ENCODE peak calls at places on chromosomes 4 and X, in four cellular contexts. One of them, this sample, is unnamed.

GRCh38 chr4:109026588-109026987 is 263.7 kb upstream of the ETNPPL start:
- DNase-seq in MCF 10A: no peak
- DNase-seq in WTC11: no peak
- DNase-seq in fibroblast of the aortic adventitia: no peak
- DNase-seq in this sample: no peak

GRCh38 chrX:136950206-136950605 is 69.7 kb upstream of the RBMX start:
- DNase-seq in MCF 10A: no peak
- DNase-seq in WTC11: no peak
- DNase-seq in fibroblast of the aortic adventitia: no peak
- DNase-seq in this sample: no peak

GRCh38 chr4:121182296-121182695 is 18.2 kb upstream of the TNIP3 start:
- DNase-seq in MCF 10A: no peak
- DNase-seq in WTC11: no peak
- DNase-seq in fibroblast of the aortic adventitia: peak
- DNase-seq in this sample: no peak

GRCh38 chr4:169254546-169254983 is 16.2 kb downstream of the SH3RF1 start:
- DNase-seq in MCF 10A: peak
- DNase-seq in WTC11: no peak
- DNase-seq in fibroblast of the aortic adventitia: peak
- DNase-seq in this sample: no peak

GRCh38 chrX:39895228-39896110 is 202.3 kb downstream of the BCOR start:
- DNase-seq in MCF 10A: peak
- DNase-seq in WTC11: no peak
- DNase-seq in fibroblast of the aortic adventitia: no peak
- DNase-seq in this sample: no peak

GRCh38 chr4:105352826-105353225 is 121.0 kb downstream of the PPA2 start:
- DNase-seq in MCF 10A: no peak
- DNase-seq in WTC11: no peak
- DNase-seq in fibroblast of the aortic adventitia: no peak
- DNase-seq in this sample: no peak

GRCh38 chrX:9627827-9628406 is 137.7 kb downstream of the GPR143 start:
- DNase-seq in MCF 10A: no peak
- DNase-seq in WTC11: no peak
- DNase-seq in fibroblast of the aortic adventitia: peak
- DNase-seq in this sample: no peak

GRCh38 chrX:73401591-73402266 is 45.1 kb upstream of the CDX4 start:
- DNase-seq in MCF 10A: no peak
- DNase-seq in WTC11: peak
- DNase-seq in fibroblast of the aortic adventitia: no peak
- DNase-seq in this sample: peak

GRCh38 chrX:78106651-78106986 is 2.6 kb downstream of the PGK1 start:
- DNase-seq in MCF 10A: no peak
- DNase-seq in WTC11: no peak
- DNase-seq in fibroblast of the aortic adventitia: no peak
- DNase-seq in this sample: no peak

GRCh38 chr4:181213562-181213961 is 1029.6 kb upstream of the TENM3 start:
- DNase-seq in MCF 10A: no peak
- DNase-seq in WTC11: no peak
- DNase-seq in fibroblast of the aortic adventitia: no peak
- DNase-seq in this sample: no peak

GRCh38 chr4:174314274-174314673 is 30.6 kb downstream of the CEP44 start:
- DNase-seq in MCF 10A: no peak
- DNase-seq in WTC11: no peak
- DNase-seq in fibroblast of the aortic adventitia: no peak
- DNase-seq in this sample: no peak

GRCh38 chr4:89111833-89112563 is 665 bp downstream of the TIGD2 start:
- DNase-seq in MCF 10A: peak
- DNase-seq in WTC11: no peak
- DNase-seq in fibroblast of the aortic adventitia: peak
- DNase-seq in this sample: no peak

GRCh38 chr4:30330894-30331652 is 389.1 kb upstream of the PCDH7 start:
- DNase-seq in MCF 10A: no peak
- DNase-seq in WTC11: no peak
- DNase-seq in fibroblast of the aortic adventitia: no peak
- DNase-seq in this sample: no peak

GRCh38 chr4:151409470-151410313 is 716 bp downstream of the FHIP1A start:
- DNase-seq in MCF 10A: peak
- DNase-seq in WTC11: peak
- DNase-seq in fibroblast of the aortic adventitia: no peak
- DNase-seq in this sample: peak

GRCh38 chr4:110075083-110075738 is 123.2 kb downstream of the ELOVL6 start:
- DNase-seq in MCF 10A: no peak
- DNase-seq in WTC11: no peak
- DNase-seq in fibroblast of the aortic adventitia: no peak
- DNase-seq in this sample: no peak

GRCh38 chr4:100289530-100289888 is 99.2 kb upstream of the DDIT4L start:
- DNase-seq in MCF 10A: no peak
- DNase-seq in WTC11: no peak
- DNase-seq in fibroblast of the aortic adventitia: peak
- DNase-seq in this sample: no peak

GRCh38 chrX:39263946-39264483 is 462.8 kb downstream of the MID1IP1 start:
- DNase-seq in MCF 10A: no peak
- DNase-seq in WTC11: no peak
- DNase-seq in fibroblast of the aortic adventitia: no peak
- DNase-seq in this sample: no peak

GRCh38 chr4:7041851-7042696 is 1.1 kb upstream of the TADA2B start:
- DNase-seq in MCF 10A: no peak
- DNase-seq in WTC11: peak
- DNase-seq in fibroblast of the aortic adventitia: peak
- DNase-seq in this sample: peak

GRCh38 chr4:11698033-11698432 is 269.3 kb upstream of the HS3ST1 start:
- DNase-seq in MCF 10A: peak
- DNase-seq in WTC11: no peak
- DNase-seq in fibroblast of the aortic adventitia: peak
- DNase-seq in this sample: no peak

GRCh38 chr4:8214091-8214490 is 15.0 kb downstream of the SH3TC1 start:
- DNase-seq in MCF 10A: no peak
- DNase-seq in WTC11: no peak
- DNase-seq in fibroblast of the aortic adventitia: no peak
- DNase-seq in this sample: no peak

GRCh38 chrX:12819231-12819630 is 28.0 kb downstream of the PRPS2 start:
- DNase-seq in MCF 10A: peak
- DNase-seq in WTC11: no peak
- DNase-seq in fibroblast of the aortic adventitia: peak
- DNase-seq in this sample: no peak

GRCh38 chr4:186617921-186618320 is 62.6 kb upstream of the MTNR1A start:
- DNase-seq in MCF 10A: no peak
- DNase-seq in WTC11: no peak
- DNase-seq in fibroblast of the aortic adventitia: no peak
- DNase-seq in this sample: no peak

GRCh38 chrX:2819345-2820130 is 9.2 kb upstream of the GYG2 start:
- DNase-seq in MCF 10A: peak
- DNase-seq in WTC11: no peak
- DNase-seq in fibroblast of the aortic adventitia: peak
- DNase-seq in this sample: no peak

DNA sequence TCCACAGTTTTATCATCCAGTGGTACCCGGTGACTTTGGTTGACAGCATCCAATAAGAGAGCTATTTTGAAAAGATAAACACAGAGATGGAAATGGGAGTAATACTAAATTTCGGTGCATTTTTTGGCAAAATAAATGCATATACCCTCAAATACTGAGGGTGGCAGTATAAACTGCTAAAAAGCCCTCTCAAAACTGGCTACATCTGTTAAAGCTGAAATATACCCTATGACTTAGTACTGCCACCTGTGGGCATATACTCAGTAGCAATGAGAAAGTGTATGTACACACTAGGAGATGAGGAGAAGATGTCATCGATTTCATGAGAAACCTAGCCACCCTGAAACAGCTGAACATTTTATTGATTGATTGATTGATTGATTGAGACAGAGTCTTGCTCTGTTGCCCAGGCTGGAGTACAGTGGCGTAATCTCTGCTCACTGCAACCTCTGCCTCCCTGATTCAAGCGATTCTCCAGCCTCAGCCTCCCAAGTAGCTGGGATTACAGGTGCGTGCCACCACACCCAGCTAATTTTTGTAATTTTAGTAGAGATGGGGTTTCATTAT is 12.2 kb upstream of the TMEM128 start:
- DNase-seq in MCF 10A: peak
- DNase-seq in WTC11: no peak
- DNase-seq in fibroblast of the aortic adventitia: peak
- DNase-seq in this sample: no peak
- TF ChIP-seq CTCF in MCF 10A: peak
- TF ChIP-seq CTCF in WTC11: no peak
- TF ChIP-seq CTCF in fibroblast of the aortic adventitia: peak
- TF ChIP-seq CTCF in this sample: peak

GRCh38 chrX:108304210-108304609 is 134.0 kb downstream of the COL4A6 start:
- DNase-seq in MCF 10A: peak
- DNase-seq in WTC11: no peak
- DNase-seq in fibroblast of the aortic adventitia: peak
- DNase-seq in this sample: no peak
- TF ChIP-seq CTCF in MCF 10A: peak
- TF ChIP-seq CTCF in WTC11: no peak
- TF ChIP-seq CTCF in fibroblast of the aortic adventitia: peak
- TF ChIP-seq CTCF in this sample: peak

GRCh38 chr4:155769092-155769491 is 10.3 kb downstream of the GUCY1B1 start:
- DNase-seq in MCF 10A: no peak
- DNase-seq in WTC11: no peak
- DNase-seq in fibroblast of the aortic adventitia: no peak
- DNase-seq in this sample: no peak

GRCh38 chr4:155774033-155774432 is 15.2 kb downstream of the GUCY1B1 start:
- DNase-seq in MCF 10A: no peak
- DNase-seq in WTC11: no peak
- DNase-seq in fibroblast of the aortic adventitia: no peak
- DNase-seq in this sample: no peak

GRCh38 chr4:155777971-155778710 is 19.3 kb downstream of the GUCY1B1 start:
- DNase-seq in MCF 10A: no peak
- DNase-seq in WTC11: no peak
- DNase-seq in fibroblast of the aortic adventitia: peak
- DNase-seq in this sample: no peak

GRCh38 chr4:155772459-155773195 is 13.8 kb downstream of the GUCY1B1 start:
- DNase-seq in MCF 10A: no peak
- DNase-seq in WTC11: no peak
- DNase-seq in fibroblast of the aortic adventitia: no peak
- DNase-seq in this sample: no peak

DNA sequence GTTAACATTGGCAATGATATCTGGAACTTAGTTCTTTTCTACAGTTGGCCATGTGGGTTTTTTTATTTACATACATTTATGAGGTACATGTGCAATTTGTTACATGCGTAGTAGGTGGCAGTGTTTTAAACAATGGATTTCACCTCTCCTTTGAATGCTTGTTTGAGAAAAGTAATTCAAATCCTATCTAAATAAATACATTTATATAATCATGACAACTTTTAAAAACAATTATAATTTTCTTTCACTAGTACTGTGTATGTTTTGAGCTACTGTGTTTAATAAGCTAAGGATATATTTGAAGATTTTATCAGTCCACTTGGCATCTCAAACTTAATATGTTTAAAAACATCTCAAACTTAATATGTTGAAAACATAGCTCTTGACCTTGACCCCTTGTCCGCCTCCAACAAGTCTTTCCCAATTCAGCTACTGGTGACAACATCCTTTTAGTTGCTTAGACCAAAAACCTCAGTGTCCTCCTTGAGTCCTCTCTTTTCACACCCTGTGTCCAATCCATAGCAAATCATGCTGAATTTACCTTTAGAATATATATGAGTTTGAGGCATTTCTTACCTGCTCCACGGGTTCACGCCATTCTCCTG is 14.5 kb downstream of the GUCY1B1 start:
- DNase-seq in MCF 10A: no peak
- DNase-seq in WTC11: no peak
- DNase-seq in fibroblast of the aortic adventitia: no peak
- DNase-seq in this sample: no peak
- TF ChIP-seq CTCF in MCF 10A: no peak
- TF ChIP-seq CTCF in WTC11: no peak
- TF ChIP-seq CTCF in fibroblast of the aortic adventitia: no peak
- TF ChIP-seq CTCF in this sample: no peak

GRCh38 chr4:124329134-124329533 is 383.4 kb downstream of the ANKRD50 start:
- DNase-seq in MCF 10A: no peak
- DNase-seq in WTC11: no peak
- DNase-seq in fibroblast of the aortic adventitia: no peak
- DNase-seq in this sample: no peak
- TF ChIP-seq CTCF in MCF 10A: no peak
- TF ChIP-seq CTCF in WTC11: no peak
- TF ChIP-seq CTCF in fibroblast of the aortic adventitia: no peak
- TF ChIP-seq CTCF in this sample: no peak

DNA sequence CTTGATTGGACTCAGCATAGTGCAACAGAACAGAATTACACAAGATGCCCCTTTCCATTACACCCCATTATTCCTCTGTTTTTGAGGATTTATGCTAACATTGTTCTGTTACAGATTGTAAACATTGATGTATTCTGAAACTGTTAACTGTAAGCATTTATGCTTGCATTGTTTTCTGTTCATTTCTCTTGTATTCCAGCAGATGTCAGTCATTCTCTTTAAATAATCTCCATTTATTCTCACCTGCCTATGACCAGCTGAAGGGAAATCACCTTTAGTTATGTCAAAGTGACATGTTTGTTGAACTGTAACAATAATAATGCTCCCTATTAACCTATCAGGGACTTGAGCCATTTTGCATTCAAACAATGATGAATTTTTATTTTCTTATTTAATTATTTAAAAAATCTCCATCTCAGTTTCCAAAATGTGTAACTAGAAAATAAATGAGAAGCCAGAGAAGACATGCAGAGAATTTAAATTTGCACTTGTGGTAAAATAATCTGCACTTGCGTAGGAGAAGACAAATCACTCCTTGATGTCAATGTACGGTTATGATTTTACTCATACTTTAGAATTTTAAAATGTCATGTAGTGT is 58.0 kb downstream of the SPCS3 start:
- DNase-seq in MCF 10A: peak
- DNase-seq in WTC11: no peak
- DNase-seq in fibroblast of the aortic adventitia: peak
- DNase-seq in this sample: no peak
- TF ChIP-seq CTCF in MCF 10A: peak
- TF ChIP-seq CTCF in WTC11: no peak
- TF ChIP-seq CTCF in fibroblast of the aortic adventitia: peak
- TF ChIP-seq CTCF in this sample: peak

GRCh38 chrX:103017542-103017941 is 46.4 kb downstream of the BEX1 start:
- DNase-seq in MCF 10A: no peak
- DNase-seq in WTC11: no peak
- DNase-seq in fibroblast of the aortic adventitia: no peak
- DNase-seq in this sample: no peak
- TF ChIP-seq CTCF in MCF 10A: peak
- TF ChIP-seq CTCF in WTC11: no peak
- TF ChIP-seq CTCF in fibroblast of the aortic adventitia: peak
- TF ChIP-seq CTCF in this sample: no peak